ENCODE peak calls at places on chromosomes 3 and 15, in five cellular contexts. W, F, C, M and H are unnamed samples.

GRCh38 chr3:155323063-155323666 is 29.7 kb upstream of the STRIT1 start:
- DNase-seq in M (no peak), F (peak; percentile 77), W (peak; percentile 53), C (peak; percentile 51), H (peak; percentile 12)

GRCh38 chr3:129038121-129038855 is 22.3 kb upstream of the GP9 start:
- DNase-seq in M (no peak), F (no peak), C (no peak), W (no peak), H (no peak)

GRCh38 chr15:51086409-51086808 is 8.3 kb downstream of the TNFAIP8L3 start:
- DNase-seq in W (no peak), C (no peak), M (no peak), F (no peak), H (no peak)

GRCh38 chr3:3683261-3683660 is 116.0 kb upstream of the LRRN1 start:
- DNase-seq in C (no peak), W (no peak), M (no peak), F (no peak), H (no peak)

GRCh38 chr3:187473778-187474406 is 105.7 kb downstream of the RTP4 start:
- DNase-seq in M (no peak), C (no peak), W (no peak), F (no peak), H (no peak)

GRCh38 chr15:73403171-73403570 is 34.4 kb upstream of the HCN4 start:
- DNase-seq in F (no peak), M (no peak), C (no peak), W (no peak), H (no peak)

GRCh38 chr3:114764056-114764492 is 383.0 kb downstream of the ZBTB20 start:
- DNase-seq in C (no peak), M (no peak), W (no peak), F (no peak), H (no peak)

GRCh38 chr15:40956543-40956982 is 3.3 kb downstream of the CHAC1 start:
- DNase-seq in C (no peak), W (no peak), M (no peak), F (no peak), H (no peak)

GRCh38 chr3:19264424-19264823 is 116.1 kb downstream of the KCNH8 start:
- DNase-seq in W (no peak), C (no peak), F (no peak), M (no peak), H (no peak)

GRCh38 chr3:79881431-79881830 is 113.6 kb upstream of the ROBO1 start:
- DNase-seq in M (no peak), C (no peak), W (no peak), F (no peak), H (no peak)

GRCh38 chr3:43181202-43181910 is 75.5 kb upstream of the POMGNT2 start:
- DNase-seq in M (peak; percentile 32), F (no peak), W (no peak), C (no peak), H (no peak)

GRCh38 chr3:176167272-176167671 is 1030.0 kb downstream of the TBL1XR1 start:
- DNase-seq in C (no peak), F (no peak), W (no peak), M (no peak), H (no peak)

GRCh38 chr3:71862374-71863145 is 77.6 kb upstream of the PROK2 start:
- DNase-seq in W (no peak), F (no peak), M (no peak), C (no peak), H (no peak)

GRCh38 chr15:57327985-57328471 is 48.3 kb upstream of the CGNL1 start:
- DNase-seq in W (no peak), M (no peak), C (no peak), F (no peak), H (no peak)

GRCh38 chr3:46717447-46718231 is at the start of gene PRSS50:
- DNase-seq in M (no peak), F (no peak), W (no peak), C (no peak), H (no peak)

GRCh38 chr3:72451840-72452239 is 396.4 kb downstream of the SHQ1 start:
- DNase-seq in W (no peak), C (no peak), F (no peak), M (no peak), H (no peak)

GRCh38 chr3:72595376-72595775 is 252.9 kb downstream of the SHQ1 start:
- DNase-seq in C (no peak), W (no peak), M (no peak), F (no peak), H (no peak)

GRCh38 chr15:83848315-83849050 is 194.6 kb downstream of the ADAMTSL3 start:
- DNase-seq in M (no peak), F (no peak), W (no peak), C (no peak), H (no peak)

GRCh38 chr3:57622362-57622761 is 25.2 kb upstream of the ARF4 start:
- DNase-seq in W (no peak), M (no peak), C (no peak), F (no peak), H (no peak)

GRCh38 chr3:144760831-144761230 is 789.2 kb downstream of the DIPK2A start:
- DNase-seq in W (no peak), M (no peak), C (no peak), F (no peak), H (no peak)

GRCh38 chr3:75814797-75815196 is 29.4 kb upstream of the ZNF717 start:
- DNase-seq in M (no peak), F (no peak), C (no peak), W (no peak), H (no peak)

GRCh38 chr15:39213385-39213840 is 367.5 kb upstream of the THBS1 start:
- DNase-seq in C (peak; percentile 88), F (no peak), W (no peak), M (no peak), H (no peak)

GRCh38 chr15:40357246-40357645 is 773 bp upstream of the DISP2 start:
- DNase-seq in M (no peak), C (no peak), W (no peak), F (no peak), H (no peak)

DNA sequence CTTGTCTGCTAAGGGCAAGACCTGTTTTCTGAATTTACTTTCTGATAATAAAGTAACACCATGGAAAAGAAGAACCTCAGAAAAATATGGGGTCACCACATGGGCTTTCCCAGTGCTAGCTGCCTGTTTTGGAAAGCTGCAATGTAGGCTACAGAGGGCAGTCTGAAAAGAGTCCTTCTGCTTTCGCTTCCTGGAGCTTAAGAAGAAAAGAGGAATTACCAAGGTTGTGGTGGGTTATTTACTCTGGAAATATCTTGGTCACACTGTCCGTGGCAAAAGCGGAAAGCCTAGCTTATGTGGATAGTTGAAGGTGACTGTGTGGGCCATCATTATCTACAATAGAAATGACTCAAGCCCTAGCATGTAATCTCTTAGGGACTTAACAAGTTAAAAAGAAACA is 31.7 kb upstream of the IP6K2 start:
- DNase-seq in W (no peak), C (no peak), M (no peak), F (no peak), H (no peak)
- H3K27ac ChIP-seq in W (no peak overlapping the region), C (no peak overlapping the region), M (no peak overlapping the region), F (no peak overlapping the region), H (no peak overlapping the region)

DNA sequence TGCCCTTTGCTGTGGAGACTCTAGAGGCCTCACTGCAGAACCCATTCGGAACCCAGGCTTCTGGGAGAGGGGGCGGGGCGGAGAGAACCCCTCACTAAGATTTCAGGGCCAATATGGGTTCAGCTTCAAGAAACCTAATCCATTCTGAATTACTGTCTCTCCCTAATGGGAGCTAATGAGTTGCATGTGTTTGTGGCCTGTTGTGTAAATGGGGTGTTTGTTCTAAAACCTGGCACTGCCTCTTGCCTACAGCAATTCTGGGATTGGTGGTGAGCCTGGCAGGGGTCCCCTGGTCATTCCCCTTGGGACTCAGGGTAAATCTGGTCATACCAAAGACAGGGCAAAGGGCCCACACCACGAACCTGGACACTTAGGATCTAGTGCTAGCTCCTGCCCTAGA is 645 bp upstream of the RASL12 start:
- DNase-seq in F (no peak), W (no peak), C (no peak), M (no peak), H (no peak)
- H3K27ac ChIP-seq in F (no peak overlapping the region), W (no peak overlapping the region), C (no peak overlapping the region), M (no peak overlapping the region), H (no peak overlapping the region)

GRCh38 chr3:196284396-196284795 is 3.1 kb downstream of the PCYT1A start:
- DNase-seq in F (no peak), M (no peak), C (no peak), W (no peak), H (no peak)

GRCh38 chr3:196275126-196275525 is 12.4 kb downstream of the PCYT1A start:
- DNase-seq in F (no peak), C (no peak), M (no peak), W (no peak), H (no peak)

GRCh38 chr3:196281962-196282361 is 5.6 kb downstream of the PCYT1A start:
- DNase-seq in M (no peak), C (no peak), F (no peak), W (no peak), H (no peak)

DNA sequence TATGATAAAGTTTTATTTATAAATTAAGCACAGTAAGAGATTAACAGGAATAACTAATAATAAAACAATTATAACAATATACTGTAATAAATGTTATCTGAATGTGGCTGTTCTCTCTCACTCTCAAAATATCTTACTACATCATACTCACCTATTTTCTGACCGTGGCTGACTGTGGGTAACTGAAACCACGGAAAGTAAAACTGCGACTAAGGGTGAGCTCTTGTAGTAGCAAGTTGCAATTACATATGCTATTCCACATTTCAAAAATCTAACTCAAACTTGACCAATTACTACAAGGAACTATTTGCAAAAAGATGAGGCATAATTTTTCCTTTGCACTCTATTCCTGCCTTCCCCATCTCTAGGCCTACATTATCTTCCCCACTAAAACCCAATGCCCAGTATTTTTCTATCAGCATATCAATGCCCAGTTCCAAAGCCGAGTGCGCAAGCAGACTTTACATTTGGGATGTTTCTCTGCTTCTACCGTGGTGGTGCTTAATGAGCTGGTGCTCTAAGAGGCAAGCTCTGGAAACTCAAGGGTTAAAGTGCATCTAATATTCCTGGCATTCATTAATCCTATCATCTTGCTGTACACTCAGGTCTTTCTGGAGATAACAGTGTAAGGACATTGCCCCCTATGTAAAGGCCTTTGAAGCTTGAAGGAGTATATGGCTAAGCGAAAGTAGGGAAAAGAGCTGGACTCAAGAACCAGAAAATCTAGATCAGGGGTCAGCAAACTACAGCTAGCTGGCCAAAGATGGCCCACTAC is 6.7 kb downstream of the PCYT1A start:
- DNase-seq in C (no peak), W (no peak), F (no peak), M (no peak), H (no peak)
- H3K27ac ChIP-seq in C (no peak overlapping the region), W (no peak overlapping the region), F (no peak overlapping the region), M (no peak overlapping the region), H (no peak overlapping the region)

GRCh38 chr15:49887604-49888340 is 231.3 kb downstream of the ATP8B4 start:
- DNase-seq in C (no peak), M (no peak), F (no peak), W (no peak), H (no peak)

GRCh38 chr15:49890689-49891088 is 228.3 kb downstream of the ATP8B4 start:
- DNase-seq in M (no peak), F (no peak), W (no peak), C (no peak), H (no peak)

GRCh38 chr15:49888341-49888693 is 230.7 kb downstream of the ATP8B4 start:
- DNase-seq in F (no peak), M (no peak), W (no peak), C (no peak), H (no peak)

GRCh38 chr15:49888727-49889126 is 230.3 kb downstream of the ATP8B4 start:
- DNase-seq in W (no peak), F (no peak), M (no peak), C (no peak), H (no peak)

DNA sequence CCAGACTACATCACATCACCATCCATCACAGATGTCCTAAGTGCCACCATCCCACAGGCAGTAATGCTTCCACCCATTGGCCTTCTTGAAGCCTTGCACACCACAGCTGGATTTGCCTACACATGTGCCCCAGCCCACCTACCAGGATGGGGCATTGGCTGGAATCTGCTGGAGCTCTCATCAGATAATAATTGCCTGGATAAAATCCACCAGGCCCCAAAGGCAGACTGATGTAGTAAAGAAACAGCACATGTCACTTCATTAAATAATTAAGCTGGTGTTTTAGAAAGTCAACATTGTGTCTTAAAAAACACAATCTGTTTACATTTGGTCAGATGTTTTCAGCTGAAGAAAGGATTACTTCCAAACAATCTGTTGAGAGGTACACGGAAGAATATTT is 229.5 kb downstream of the ATP8B4 start:
- DNase-seq in M (no peak), F (no peak), C (no peak), W (no peak), H (no peak)
- H3K27ac ChIP-seq in M (no peak overlapping the region), F (no peak overlapping the region), C (no peak overlapping the region), W (no peak overlapping the region), H (no peak overlapping the region)